ENCODE peak calls at places on chromosomes 13 and 19, in seven cellular contexts. Y is uterus; K is tibial artery; U is aorta; H is CD8-positive, alpha-beta memory T cell; A is testis; R is esophagus muscularis mucosa. S is an unnamed sample.

GRCh38 chr13:113863511-113864302 is at the start of gene GAS6:
- DNase-seq in Y (peak; percentile 75), K (peak; percentile 86), U (no peak), H (no peak), A (peak; percentile 77), R (no peak), S (peak; percentile 39)

GRCh38 chr13:25001807-25002206 is 94.1 kb upstream of the PABPC3 start:
- DNase-seq in Y (no peak), K (no peak), U (no peak), H (no peak), A (no peak), R (peak; percentile 53), S (no peak)

GRCh38 chr13:26508885-26509284 is 48.6 kb upstream of the WASF3 start:
- DNase-seq in Y (peak; percentile 71), K (peak; percentile 87), U (peak; percentile 82), H (no peak), A (no peak), R (no peak), S (no peak)

GRCh38 chr19:8090932-8091331 is 38.4 kb downstream of the CCL25 start:
- DNase-seq in Y (no peak), K (no peak), U (no peak), H (no peak), A (no peak), R (no peak), S (no peak)

GRCh38 chr19:42066075-42066754 is 3.8 kb downstream of the GRIK5 start:
- DNase-seq in Y (no peak), K (no peak), U (no peak), H (no peak), A (peak; percentile 37), R (no peak), S (no peak)

GRCh38 chr19:38686530-38686888 is 39.1 kb downstream of the ACTN4 start:
- DNase-seq in Y (no peak), K (no peak), U (no peak), H (peak; percentile 48), A (no peak), R (no peak), S (no peak)

GRCh38 chr13:83941669-83942335 is 59.5 kb upstream of the SLITRK1 start:
- DNase-seq in Y (no peak), K (no peak), U (no peak), H (no peak), A (no peak), R (no peak), S (no peak)

GRCh38 chr13:75636339-75637095 is 387 bp downstream of the LMO7 start:
- DNase-seq in Y (peak; percentile 50), K (peak; percentile 69), U (peak; percentile 58), H (peak; percentile 57), A (no peak), R (no peak), S (peak; percentile 55)

GRCh38 chr19:8965887-8966286 is 44.3 kb downstream of the MUC16 start:
- DNase-seq in Y (no peak), K (no peak), U (no peak), H (no peak), A (no peak), R (no peak), S (no peak)

GRCh38 chr13:33230178-33230881 is 55.2 kb downstream of the STARD13 start:
- DNase-seq in Y (no peak), K (no peak), U (no peak), H (no peak), A (no peak), R (no peak), S (peak; percentile 41)

GRCh38 chr19:45035755-45036154 is 3.1 kb upstream of the CLASRP start:
- DNase-seq in Y (no peak), K (no peak), U (no peak), H (no peak), A (no peak), R (no peak), S (no peak)
- H3K36me3 ChIP-seq in Y (no peaks in the 10 kb centered on the region), K (peaks cover 60% of the 10 kb centered on the region), U (no peaks in the 10 kb centered on the region), H (peaks cover 10% of the 10 kb centered on the region), A (no peaks in the 10 kb centered on the region), R (peaks cover 55% of the 10 kb centered on the region), S (peaks cover 60% of the 10 kb centered on the region)

DNA sequence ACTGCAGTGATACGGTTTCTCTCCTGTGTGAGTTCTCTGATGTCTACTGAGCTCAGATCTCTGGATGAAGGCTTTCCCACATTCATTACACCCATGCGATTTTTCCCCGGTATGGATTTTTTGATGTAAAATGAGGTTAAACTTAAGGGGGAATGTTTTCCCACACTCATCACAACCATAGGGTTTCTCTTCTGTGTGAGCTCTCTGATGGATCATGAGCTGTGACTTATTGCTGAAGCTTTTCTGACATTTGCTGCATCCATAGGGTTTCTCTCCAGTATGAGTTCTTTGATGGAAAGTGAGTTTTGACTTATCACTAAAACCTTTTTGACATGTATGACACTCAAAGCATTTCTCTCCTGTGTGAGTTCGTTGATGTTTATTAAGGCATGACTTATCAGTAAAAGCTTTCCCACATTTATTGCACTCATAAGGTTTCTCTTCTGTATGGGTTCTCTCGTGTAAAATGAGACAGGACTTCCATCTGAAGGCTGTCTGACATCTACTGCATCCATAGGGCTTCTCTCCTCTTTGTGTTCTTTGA is 10.6 kb upstream of the ZNF649 start:
- DNase-seq in Y (no peak), K (no peak), U (no peak), H (no peak), A (no peak), R (no peak), S (no peak)
- H3K9me3 ChIP-seq in Y (no peaks in the 10 kb centered on the region), K (peaks cover 83% of the 10 kb centered on the region), U (peaks cover 20% of the 10 kb centered on the region), H (peaks cover 32% of the 10 kb centered on the region), A (no peaks in the 10 kb centered on the region), R (peaks cover 71% of the 10 kb centered on the region), S (peaks cover 28% of the 10 kb centered on the region)

GRCh38 chr13:107867701-107868661 is 347.4 kb downstream of the LIG4 start:
- DNase-seq in Y (no peak), K (no peak), U (no peak), H (no peak), A (peak; percentile 62), R (no peak), S (peak; percentile 66)

GRCh38 chr13:107864543-107865460 is 350.5 kb downstream of the LIG4 start:
- DNase-seq in Y (no peak), K (no peak), U (no peak), H (no peak), A (peak; percentile 65), R (no peak), S (no peak)

GRCh38 chr13:107866666-107867623 is 348.4 kb downstream of the LIG4 start:
- DNase-seq in Y (no peak), K (no peak), U (no peak), H (no peak), A (peak; percentile 60), R (no peak), S (no peak)

GRCh38 chr13:107866007-107866665 is 349.2 kb downstream of the LIG4 start:
- DNase-seq in Y (no peak), K (no peak), U (no peak), H (no peak), A (peak; percentile 48), R (no peak), S (no peak)

DNA sequence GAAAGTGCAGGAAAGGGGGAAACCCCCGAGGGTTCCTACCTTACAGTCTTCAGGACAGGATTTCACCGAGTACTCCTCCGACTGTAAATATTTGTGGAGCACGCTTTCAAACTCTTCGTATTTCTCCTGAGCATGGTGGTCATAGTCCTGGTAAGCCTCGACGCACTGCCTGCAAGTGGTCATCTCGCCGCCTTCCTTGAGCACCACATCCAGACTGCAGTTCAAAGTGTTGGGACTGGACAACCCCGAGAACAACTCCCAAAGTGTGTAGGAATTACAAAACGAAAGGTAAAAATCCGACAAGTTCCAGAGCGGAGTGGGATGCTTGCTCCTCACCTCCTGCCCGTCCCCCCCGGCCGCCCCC is 349.7 kb downstream of the LIG4 start:
- DNase-seq in Y (no peak), K (no peak), U (no peak), H (no peak), A (no peak), R (no peak), S (no peak)
- H3K4me3 ChIP-seq in Y (no peak overlapping the region), K (peak overlapping the region; percentile 44), U (no peak overlapping the region), H (no peak overlapping the region), A (peak overlapping the region; percentile 55), R (peak overlapping the region; percentile 43), S (peak overlapping the region; percentile 34)

DNA sequence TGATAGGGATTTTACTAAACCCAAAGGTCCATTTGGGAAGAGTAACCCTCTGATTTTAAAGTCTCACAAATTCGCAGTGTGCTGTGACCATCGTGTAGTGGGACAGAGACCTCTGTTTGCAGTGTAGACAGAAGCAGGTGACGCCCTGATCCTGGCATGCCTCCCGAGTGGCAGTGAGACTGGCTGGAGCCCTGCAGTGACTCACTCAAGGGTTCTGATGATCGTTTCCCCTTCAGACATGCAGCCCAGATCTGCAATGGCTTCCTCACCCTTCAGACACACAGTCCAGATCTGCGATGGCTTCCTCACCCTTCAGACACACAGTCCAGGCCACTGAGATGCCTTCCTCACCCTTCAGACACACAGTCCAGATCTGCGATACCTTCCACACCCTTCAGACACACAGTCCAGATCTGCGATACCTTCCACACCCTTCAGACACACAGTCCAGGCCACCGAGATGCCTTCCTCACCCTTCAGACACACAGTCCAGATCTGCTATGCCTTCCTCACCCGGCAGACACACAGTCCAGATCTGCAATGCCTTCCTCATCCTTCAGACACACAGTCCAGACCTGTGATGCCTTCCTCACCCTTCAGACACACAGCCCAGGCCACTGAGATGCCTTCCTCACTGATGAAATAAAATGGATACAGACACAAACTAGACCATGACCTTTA is 125.2 kb downstream of the ATP11A start:
- DNase-seq in Y (no peak), K (no peak), U (no peak), H (no peak), A (no peak), R (no peak), S (no peak)
- H3K36me3 ChIP-seq in Y (no peaks in the 10 kb centered on the region), K (peaks cover 50% of the 10 kb centered on the region), U (peaks cover 1% of the 10 kb centered on the region), H (peaks cover 17% of the 10 kb centered on the region), A (no peaks in the 10 kb centered on the region), R (peaks cover 82% of the 10 kb centered on the region), S (no peaks in the 10 kb centered on the region)

DNA sequence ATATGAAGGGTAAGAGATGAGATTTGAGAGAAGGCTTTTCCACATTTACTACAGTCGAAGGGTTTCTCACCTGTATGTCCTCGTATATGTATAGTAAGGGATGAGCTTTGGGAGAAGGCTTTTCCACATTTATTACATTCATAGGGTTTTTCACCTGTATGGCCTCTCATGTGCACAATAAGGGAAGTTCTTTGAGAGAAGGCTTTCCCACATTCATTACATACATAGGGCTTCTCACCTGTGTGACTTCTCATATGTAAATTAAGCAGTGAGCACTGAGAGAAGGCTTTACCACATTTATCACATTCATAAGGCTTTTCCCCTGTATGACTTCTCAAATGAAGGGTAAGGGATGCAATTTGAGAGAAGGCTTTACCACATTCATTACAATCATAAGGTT is 41.8 kb downstream of the ZNF527 start:
- DNase-seq in Y (no peak), K (no peak), U (no peak), H (no peak), A (no peak), R (no peak), S (no peak)
- H3K9me3 ChIP-seq in Y (peaks cover 4% of the 10 kb centered on the region), K (peaks cover 100% of the 10 kb centered on the region), U (peaks cover 17% of the 10 kb centered on the region), H (peaks cover 77% of the 10 kb centered on the region), A (no peaks in the 10 kb centered on the region), R (peaks cover 100% of the 10 kb centered on the region), S (peaks cover 19% of the 10 kb centered on the region)

GRCh38 chr19:13817018-13817614 is 21.9 kb downstream of the ZSWIM4 start:
- DNase-seq in Y (no peak), K (no peak), U (no peak), H (no peak), A (peak; percentile 50), R (no peak), S (no peak)
- H3K4me3 ChIP-seq in Y (no peak overlapping the region), K (no peak overlapping the region), U (no peak overlapping the region), H (no peak overlapping the region), A (no peak overlapping the region), R (no peak overlapping the region), S (no peak overlapping the region)

GRCh38 chr13:51435002-51435578 is 17.7 kb downstream of the INTS6 start:
- DNase-seq in Y (no peak), K (no peak), U (no peak), H (peak; percentile 24), A (no peak), R (no peak), S (peak; percentile 12)
- H3K36me3 ChIP-seq in Y (no peaks in the 10 kb centered on the region), K (peaks cover 3% of the 10 kb centered on the region), U (no peaks in the 10 kb centered on the region), H (no peaks in the 10 kb centered on the region), A (no peaks in the 10 kb centered on the region), R (peaks cover under 1% of the 10 kb centered on the region), S (peaks cover 18% of the 10 kb centered on the region)